ENCODE peak calls at places on chromosomes 13 and 19, in five cellular contexts. H, E, L, V and M are unnamed samples.

GRCh38 chr13:51797664-51798488 is 6.1 kb downstream of the DHRS12 start:
- DNase-seq in H (no peak), E (peak), L (no peak), V (peak), M (no peak)

GRCh38 chr19:17419491-17420266 is at the start of gene MVB12A:
- DNase-seq in H (peak), E (peak), L (peak), V (peak), M (peak)

GRCh38 chr13:45121421-45121820 is 1.1 kb downstream of the GTF2F2 start:
- DNase-seq in H (no peak), E (peak), L (no peak), V (no peak), M (no peak)

GRCh38 chr13:55464222-55464621 is 1676.5 kb upstream of the PRR20A start:
- DNase-seq in H (no peak), E (no peak), L (no peak), V (no peak), M (no peak)

GRCh38 chr19:33638167-33639033 is 16.6 kb downstream of the CHST8 start:
- DNase-seq in H (no peak), E (no peak), L (no peak), V (no peak), M (no peak)

GRCh38 chr19:51098366-51099069 is 9.7 kb downstream of the CTU1 start:
- DNase-seq in H (peak), E (no peak), L (no peak), V (no peak), M (no peak)

GRCh38 chr13:109691689-109692088 is 94.7 kb downstream of the IRS2 start:
- DNase-seq in H (no peak), E (no peak), L (no peak), V (no peak), M (no peak)

GRCh38 chr13:113458218-113459065 is 5.2 kb upstream of the ADPRHL1 start:
- DNase-seq in H (peak), E (peak), L (no peak), V (no peak), M (no peak)

GRCh38 chr19:45217193-45217956 is 27.8 kb downstream of the EXOC3L2 start:
- DNase-seq in H (no peak), E (no peak), L (no peak), V (no peak), M (no peak)

GRCh38 chr19:11174336-11174735 is 18.8 kb upstream of the SPC24 start:
- DNase-seq in H (no peak), E (no peak), L (no peak), V (no peak), M (no peak)

GRCh38 chr13:65292488-65292901 is 1937.6 kb downstream of the PCDH9 start:
- DNase-seq in H (no peak), E (no peak), L (no peak), V (no peak), M (no peak)

GRCh38 chr19:31334849-31335624 is 14.2 kb downstream of the TSHZ3 start:
- DNase-seq in H (no peak), E (no peak), L (no peak), V (no peak), M (no peak)

GRCh38 chr13:24539500-24540165 is 27.1 kb upstream of the PARP4 start:
- DNase-seq in H (no peak), E (peak), L (no peak), V (no peak), M (no peak)

GRCh38 chr13:27425918-27426630 is 1.7 kb downstream of the GTF3A start:
- DNase-seq in H (peak), E (peak), L (peak), V (no peak), M (no peak)

GRCh38 chr13:113759525-113760137 is 605 bp downstream of the TMEM255B start:
- DNase-seq in H (no peak), E (no peak), L (no peak), V (no peak), M (no peak)

GRCh38 chr19:30061557-30062330 is 119.7 kb downstream of the URI1 start:
- DNase-seq in H (no peak), E (no peak), L (no peak), V (no peak), M (no peak)

GRCh38 chr13:31896427-31896826 is 135.1 kb upstream of the FRY start:
- DNase-seq in H (peak), E (peak), L (no peak), V (no peak), M (no peak)

GRCh38 chr13:40187324-40187795 is 479.1 kb downstream of the FOXO1 start:
- DNase-seq in H (no peak), E (no peak), L (no peak), V (no peak), M (no peak)

GRCh38 chr13:43520331-43520730 is 266.4 kb downstream of the ENOX1 start:
- DNase-seq in H (no peak), E (no peak), L (no peak), V (no peak), M (no peak)

GRCh38 chr19:3062165-3063105 is at the start of gene TLE5:
- DNase-seq in H (peak), E (peak), L (no peak), V (no peak), M (no peak)

GRCh38 chr13:25859528-25859927 is 192.3 kb downstream of the SHISA2 start:
- DNase-seq in H (no peak), E (no peak), L (no peak), V (no peak), M (no peak)

GRCh38 chr19:48754950-48755645 is at the start of gene FGF21:
- DNase-seq in H (no peak), E (no peak), L (no peak), V (no peak), M (no peak)

GRCh38 chr19:45889210-45889885 is 3.4 kb upstream of the IRF2BP1 start:
- DNase-seq in H (no peak), E (peak), L (no peak), V (no peak), M (no peak)

GRCh38 chr19:4669723-4670480 is at the start of gene MYDGF:
- DNase-seq in H (peak), E (peak), L (peak), V (peak), M (peak)

GRCh38 chr19:44021221-44021620 is 4.0 kb upstream of the ZNF222 start:
- DNase-seq in H (no peak), E (no peak), L (no peak), V (no peak), M (no peak)

GRCh38 chr13:72643339-72643989 is 84.0 kb downstream of the MZT1 start:
- DNase-seq in H (peak), E (peak), L (no peak), V (no peak), M (no peak)

GRCh38 chr19:18995804-18996241 is 37.5 kb downstream of the SUGP2 start:
- DNase-seq in H (peak), E (peak), L (peak), V (no peak), M (peak)

GRCh38 chr19:2047449-2048103 is 3.5 kb downstream of the MKNK2 start:
- DNase-seq in H (no peak), E (peak), L (no peak), V (no peak), M (no peak)

GRCh38 chr19:30303131-30303654 is 69.0 kb upstream of the ZNF536 start:
- DNase-seq in H (no peak), E (no peak), L (no peak), V (no peak), M (no peak)

GRCh38 chr19:8615813-8616596 is 5.5 kb upstream of the ADAMTS10 start:
- DNase-seq in H (peak), E (peak), L (no peak), V (peak), M (no peak)
- TF ChIP-seq CTCF in H (peak), E (peak), L (peak), V (peak), M (peak)

GRCh38 chr19:56120371-56121179 is 520 bp downstream of the ZNF787 start:
- DNase-seq in H (peak), E (peak), L (no peak), V (peak), M (no peak)

GRCh38 chr19:56119585-56119978 is 1.5 kb downstream of the ZNF787 start:
- DNase-seq in H (no peak), E (peak), L (no peak), V (no peak), M (no peak)

GRCh38 chr19:56120002-56120370 is 1.1 kb downstream of the ZNF787 start:
- DNase-seq in H (no peak), E (no peak), L (no peak), V (no peak), M (no peak)

GRCh38 chr19:56118666-56119584 is 2.2 kb downstream of the ZNF787 start:
- DNase-seq in H (no peak), E (peak), L (no peak), V (no peak), M (no peak)

GRCh38 chr19:56121180-56122167 is at the start of gene ZNF787:
- DNase-seq in H (peak), E (peak), L (peak), V (peak), M (peak)
- TF ChIP-seq CTCF in H (no peak), E (no peak), L (no peak), V (no peak), M (no peak)

GRCh38 chr13:99526549-99526948 is 25.3 kb downstream of the TM9SF2 start:
- DNase-seq in H (no peak), E (no peak), L (no peak), V (no peak), M (no peak)

GRCh38 chr13:99527346-99527745 is 26.1 kb downstream of the TM9SF2 start:
- DNase-seq in H (no peak), E (peak), L (no peak), V (no peak), M (no peak)

GRCh38 chr13:99525967-99526366 is 24.7 kb downstream of the TM9SF2 start:
- DNase-seq in H (no peak), E (no peak), L (no peak), V (no peak), M (no peak)

GRCh38 chr13:99523838-99524237 is 22.6 kb downstream of the TM9SF2 start:
- DNase-seq in H (no peak), E (no peak), L (no peak), V (no peak), M (no peak)

GRCh38 chr13:99528547-99528946 is 27.3 kb downstream of the TM9SF2 start:
- DNase-seq in H (no peak), E (peak), L (peak), V (no peak), M (no peak)
- TF ChIP-seq CTCF in H (no peak), E (no peak), L (peak), V (peak), M (peak)

DNA sequence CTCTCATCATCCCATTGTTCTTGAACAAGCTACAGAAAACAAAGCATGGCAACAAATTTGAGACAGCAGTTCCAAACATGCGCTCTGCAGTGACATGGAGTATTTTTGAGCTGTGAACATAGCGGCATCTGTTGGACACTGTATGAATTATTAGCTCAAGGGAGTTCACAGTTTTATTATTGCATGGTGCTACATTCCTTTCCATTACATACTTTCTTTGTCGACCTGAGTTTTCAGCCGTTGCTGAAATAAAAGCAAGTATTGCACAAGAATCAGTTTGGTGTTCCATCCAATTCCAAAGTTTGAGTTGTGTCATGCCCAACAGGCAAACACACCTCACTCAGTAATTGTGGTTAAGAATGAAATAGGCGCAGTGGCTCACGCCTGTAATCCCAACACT is 30.1 kb upstream of the METTL21C start:
- DNase-seq in H (no peak), E (peak), L (no peak), V (no peak), M (no peak)
- TF ChIP-seq CTCF in H (no peak), E (no peak), L (peak), V (no peak), M (peak)

GRCh38 chr19:15378529-15379082 is 981 bp downstream of the AKAP8 start:
- DNase-seq in H (peak), E (peak), L (peak), V (no peak), M (no peak)

GRCh38 chr19:15381429-15381828 is 1.8 kb upstream of the AKAP8 start:
- DNase-seq in H (no peak), E (no peak), L (no peak), V (no peak), M (no peak)

GRCh38 chr19:15381864-15382263 is 2.3 kb upstream of the AKAP8 start:
- DNase-seq in H (no peak), E (no peak), L (no peak), V (no peak), M (no peak)

GRCh38 chr19:15379083-15379995 is at the start of gene AKAP8:
- DNase-seq in H (peak), E (peak), L (peak), V (peak), M (peak)

DNA sequence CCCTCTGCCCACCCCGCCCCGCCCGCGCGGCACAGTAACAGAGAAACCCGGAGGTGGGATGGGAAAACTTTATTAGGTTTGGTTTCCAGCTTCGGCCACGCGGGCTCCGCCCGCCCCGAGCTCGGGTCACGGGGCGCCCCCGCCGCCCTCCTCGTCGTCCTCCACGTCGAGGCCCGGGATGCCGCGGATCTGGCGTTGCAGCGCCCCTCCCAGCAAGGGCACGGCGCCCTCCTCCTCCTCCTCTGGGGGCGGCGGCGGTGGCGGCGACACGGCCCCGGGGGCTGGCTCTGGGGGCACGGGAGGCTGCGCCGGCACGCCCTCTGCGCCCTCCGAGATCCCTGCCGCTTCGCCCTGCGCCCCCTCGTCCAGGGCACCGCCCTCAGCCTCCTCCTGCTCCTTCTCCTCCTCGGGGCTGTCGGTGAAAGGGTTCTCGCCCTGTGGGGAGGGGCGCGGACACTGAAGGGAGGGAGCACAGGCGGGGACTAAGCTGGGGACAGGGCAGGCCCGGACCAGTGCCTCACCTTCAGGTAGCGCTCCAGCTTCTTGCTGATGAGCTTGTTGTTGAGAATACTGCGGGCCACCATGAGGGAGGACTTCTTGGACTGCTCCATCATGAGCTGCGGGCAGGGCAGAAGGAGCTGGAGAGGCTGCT is 535 bp upstream of the AKAP8 start:
- DNase-seq in H (peak), E (peak), L (no peak), V (no peak), M (no peak)
- TF ChIP-seq CTCF in H (no peak), E (no peak), L (no peak), V (no peak), M (no peak)

DNA sequence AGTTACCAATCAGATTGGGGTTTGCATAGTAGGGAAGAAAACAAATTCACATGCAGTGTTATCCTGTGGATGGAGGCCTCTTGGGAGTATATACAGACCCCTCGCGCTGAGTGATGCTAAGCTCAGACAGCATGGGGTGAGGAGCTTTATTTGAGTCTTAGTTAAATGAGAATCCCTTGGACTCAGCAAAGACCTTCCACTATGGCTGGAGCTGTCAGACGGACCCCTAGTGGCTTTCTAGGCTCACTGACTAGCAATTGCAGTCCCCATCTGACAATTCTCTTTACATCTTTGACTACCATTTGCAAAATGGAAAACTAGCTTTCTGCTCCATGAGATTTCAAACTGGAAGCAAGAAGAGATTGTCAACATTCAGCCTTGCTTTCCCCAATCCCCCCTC is 90.4 kb downstream of the STOML3 start:
- DNase-seq in H (peak), E (peak), L (no peak), V (no peak), M (no peak)
- TF ChIP-seq CTCF in H (no peak), E (peak), L (peak), V (peak), M (peak)

DNA sequence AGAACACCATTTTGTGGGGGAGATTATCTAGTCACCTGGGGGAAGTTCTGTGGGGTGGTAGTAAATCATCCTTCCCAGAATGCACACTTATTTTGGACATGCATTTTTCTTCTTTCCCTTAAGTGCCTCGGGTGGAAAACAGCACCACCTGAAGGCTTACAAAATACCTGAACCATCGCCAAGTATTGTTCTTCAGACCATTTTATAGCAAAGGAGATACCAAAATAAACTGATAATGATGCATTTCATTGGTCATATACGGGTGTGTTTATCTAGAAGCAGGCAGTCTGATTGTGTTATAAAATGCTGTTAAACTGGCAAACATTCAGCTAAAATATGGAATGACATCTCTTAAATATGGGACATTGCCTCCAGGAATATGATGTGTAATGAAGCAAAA is 1034.7 kb downstream of the SLITRK1 start:
- DNase-seq in H (no peak), E (no peak), L (no peak), V (no peak), M (no peak)
- TF ChIP-seq CTCF in H (no peak), E (no peak), L (peak), V (peak), M (peak)

GRCh38 chr13:57036290-57036689 is 104.4 kb upstream of the PRR20A start:
- DNase-seq in H (no peak), E (no peak), L (no peak), V (no peak), M (no peak)

DNA sequence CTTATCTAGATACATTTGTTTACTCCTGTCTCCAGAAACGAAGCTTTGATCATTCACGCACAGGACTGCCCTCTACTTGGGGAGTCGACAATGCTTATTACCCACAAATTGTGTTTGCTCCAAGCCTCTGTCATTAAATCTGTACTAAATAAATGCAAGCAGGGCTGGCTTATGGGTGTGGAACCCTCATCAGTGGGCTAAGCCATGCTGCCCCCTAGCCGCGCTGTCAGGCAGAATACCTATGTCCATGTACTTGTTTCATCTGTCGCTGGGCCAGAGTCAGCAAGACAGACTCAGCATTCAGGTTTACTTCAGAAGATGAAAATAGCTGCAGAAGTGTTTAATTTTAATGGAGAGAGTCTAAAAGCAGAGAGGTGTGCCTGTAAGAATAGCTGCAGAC is 110.0 kb upstream of the PRR20A start:
- DNase-seq in H (no peak), E (peak), L (no peak), V (no peak), M (no peak)
- TF ChIP-seq CTCF in H (no peak), E (no peak), L (no peak), V (no peak), M (no peak)